ENCODE peak calls at places on chromosomes 6 and 20, in five cellular contexts. N, K, G, Z and R are unnamed samples.

GRCh38 chr6:47403801-47404200 is 73.8 kb upstream of the CD2AP start:
- DNase-seq in N (no peak), K (no peak), G (no peak), Z (no peak), R (no peak)

GRCh38 chr6:96626749-96627353 is 63.9 kb downstream of the FHL5 start:
- DNase-seq in N (no peak), K (no peak), G (no peak), Z (peak; percentile 38), R (peak; percentile 36)

GRCh38 chr6:31652925-31653724 is 664 bp upstream of the BAG6 start:
- DNase-seq in N (no peak), K (peak; percentile 90), G (peak; percentile 77), Z (no peak), R (no peak)

GRCh38 chr6:105384004-105384403 is 18.9 kb downstream of the PREP start:
- DNase-seq in N (no peak), K (no peak), G (no peak), Z (no peak), R (no peak)

GRCh38 chr20:50223321-50223995 is 32.8 kb downstream of the CEBPB start:
- DNase-seq in N (no peak), K (no peak), G (no peak), Z (no peak), R (no peak)

GRCh38 chr20:35838213-35838612 is 66.4 kb downstream of the PHF20 start:
- DNase-seq in N (no peak), K (no peak), G (no peak), Z (no peak), R (no peak)

GRCh38 chr20:37807901-37808751 is 94.8 kb upstream of the VSTM2L start:
- DNase-seq in N (no peak), K (no peak), G (no peak), Z (no peak), R (no peak)

GRCh38 chr20:51160821-51161220 is 137.9 kb upstream of the KCNG1 start:
- DNase-seq in N (no peak), K (no peak), G (no peak), Z (no peak), R (no peak)

GRCh38 chr20:32036716-32037355 is 15.2 kb upstream of the HCK start:
- DNase-seq in N (no peak), K (no peak), G (no peak), Z (peak; percentile 60), R (peak; percentile 12)

GRCh38 chr6:144190593-144190992 is 40.3 kb downstream of the STX11 start:
- DNase-seq in N (no peak), K (peak; percentile 34), G (no peak), Z (peak; percentile 59), R (peak; percentile 57)

GRCh38 chr6:85640806-85641205 is 1.9 kb downstream of the SYNCRIP start:
- DNase-seq in N (no peak), K (no peak), G (no peak), Z (no peak), R (peak; percentile 13)

GRCh38 chr20:45969712-45970634 is 2.0 kb downstream of the ZNF335 start:
- DNase-seq in N (no peak), K (no peak), G (no peak), Z (peak; percentile 70), R (peak; percentile 73)

GRCh38 chr6:40936810-40937209 is 102.2 kb downstream of the UNC5CL start:
- DNase-seq in N (peak; percentile 76), K (no peak), G (no peak), Z (peak; percentile 79), R (peak; percentile 58)

GRCh38 chr20:739736-740135 is 28.6 kb downstream of the SLC52A3 start:
- DNase-seq in N (no peak), K (no peak), G (no peak), Z (no peak), R (no peak)

GRCh38 chr20:16201191-16201590 is 372.1 kb downstream of the KIF16B start:
- DNase-seq in N (no peak), K (no peak), G (no peak), Z (no peak), R (no peak)

GRCh38 chr20:56003966-56004365 is 1.4 kb downstream of the CBLN4 start:
- DNase-seq in N (no peak), K (no peak), G (no peak), Z (no peak), R (no peak)

GRCh38 chr6:70668499-70668812 is 773 bp downstream of the SMAP1 start:
- DNase-seq in N (no peak), K (no peak), G (no peak), Z (peak; percentile 17), R (no peak)

GRCh38 chr6:87293526-87293925 is 28.9 kb upstream of the SMIM8 start:
- DNase-seq in N (no peak), K (no peak), G (no peak), Z (no peak), R (no peak)

GRCh38 chr6:149938571-149939462 is 3.0 kb upstream of the ULBP2 start:
- DNase-seq in N (no peak), K (no peak), G (no peak), Z (peak; percentile 5), R (no peak)

GRCh38 chr6:422423-423061 is 31.0 kb downstream of the IRF4 start:
- DNase-seq in N (peak; percentile 46), K (no peak), G (no peak), Z (peak; percentile 76), R (peak; percentile 94)

GRCh38 chr20:4059631-4060030 is 44.3 kb upstream of the RNF24 start:
- DNase-seq in N (no peak), K (no peak), G (no peak), Z (no peak), R (no peak)

GRCh38 chr6:119602215-119603178 is 252.9 kb upstream of the MAN1A1 start:
- DNase-seq in N (peak; percentile 53), K (no peak), G (no peak), Z (peak; percentile 63), R (peak; percentile 53)

GRCh38 chr20:933024-933423 is 16.9 kb upstream of the ANGPT4 start:
- DNase-seq in N (no peak), K (no peak), G (no peak), Z (no peak), R (no peak)

GRCh38 chr20:50318709-50319108 is 128.1 kb downstream of the CEBPB start:
- DNase-seq in N (no peak), K (no peak), G (no peak), Z (no peak), R (no peak)

GRCh38 chr6:17397764-17398194 is 4.4 kb downstream of the CAP2 start:
- DNase-seq in N (peak; percentile 40), K (no peak), G (no peak), Z (peak; percentile 85), R (no peak)

GRCh38 chr6:107601406-107601805 is 111.5 kb downstream of the SOBP start:
- DNase-seq in N (no peak), K (no peak), G (no peak), Z (no peak), R (no peak)

GRCh38 chr6:70797625-70798024 is 129.9 kb downstream of the SMAP1 start:
- DNase-seq in N (no peak), K (no peak), G (no peak), Z (no peak), R (no peak)

GRCh38 chr20:38706482-38706881 is 17.8 kb upstream of the SLC32A1 start:
- DNase-seq in N (no peak), K (no peak), G (no peak), Z (no peak), R (no peak)

GRCh38 chr6:75893058-75893775 is 144.2 kb downstream of the MYO6 start:
- DNase-seq in N (peak; percentile 28), K (no peak), G (no peak), Z (peak; percentile 80), R (peak; percentile 83)

GRCh38 chr20:63648895-63649589 is 4.2 kb downstream of the STMN3 start:
- DNase-seq in N (no peak), K (no peak), G (no peak), Z (no peak), R (no peak)
- H3K4me3 ChIP-seq in N (no peak overlapping the region), K (no peak overlapping the region), G (no peak overlapping the region), Z (no peak overlapping the region), R (no peak overlapping the region)

DNA sequence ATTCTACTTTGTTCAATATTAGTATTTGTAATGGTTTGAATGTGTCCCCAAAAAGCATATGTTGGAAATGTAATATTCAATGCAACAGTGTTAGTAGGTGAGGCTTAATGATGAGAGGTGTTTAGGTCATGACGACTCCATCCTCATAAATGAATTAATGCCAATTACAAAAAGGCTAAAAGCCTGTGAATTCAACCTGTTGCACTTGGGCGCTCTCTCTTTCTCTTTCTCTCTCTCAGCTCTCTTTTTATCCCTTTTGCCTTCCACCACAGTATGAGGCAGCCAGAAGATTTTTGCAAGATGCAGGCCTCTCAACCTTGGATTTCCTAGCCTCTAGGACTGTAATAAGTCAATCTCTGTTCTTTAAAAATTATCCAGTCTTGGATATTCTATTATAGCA is 34.6 kb downstream of the PSMB9 start:
- DNase-seq in N (no peak), K (no peak), G (no peak), Z (no peak), R (no peak)
- TF ChIP-seq CTCF in N (no peak), K (no peak), G (no peak), Z (no peak), R (no peak)

GRCh38 chr6:123801067-123801466 is 2.6 kb upstream of the NKAIN2 start:
- DNase-seq in N (no peak), K (no peak), G (no peak), Z (no peak), R (no peak)

GRCh38 chr6:123803456-123803861 is 206 bp upstream of the NKAIN2 start:
- DNase-seq in N (no peak), K (no peak), G (no peak), Z (no peak), R (no peak)

GRCh38 chr6:123803862-123804681 is at the start of gene NKAIN2:
- DNase-seq in N (no peak), K (peak; percentile 27), G (no peak), Z (no peak), R (no peak)

GRCh38 chr6:123802697-123803455 is 789 bp upstream of the NKAIN2 start:
- DNase-seq in N (peak; percentile 9), K (peak; percentile 70), G (peak; percentile 11), Z (peak; percentile 56), R (peak; percentile 89)

DNA sequence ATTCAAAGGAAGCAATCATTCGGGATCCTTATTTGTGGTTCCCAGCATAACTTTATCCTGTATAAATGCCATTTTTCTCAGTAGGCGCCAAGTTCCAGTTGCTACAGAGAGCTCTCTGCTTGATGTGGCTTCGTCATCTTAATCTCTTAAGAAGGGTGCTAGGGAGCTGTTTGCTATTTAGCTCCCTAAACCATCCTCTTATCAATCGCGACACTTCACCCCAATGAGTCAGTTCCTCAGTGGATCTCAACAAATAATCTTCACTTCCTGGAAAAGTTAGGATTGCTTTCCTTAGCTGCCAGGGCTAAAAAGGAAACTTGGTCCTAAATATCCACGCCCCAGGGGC is 1.3 kb upstream of the NKAIN2 start:
- DNase-seq in N (no peak), K (no peak), G (no peak), Z (no peak), R (no peak)
- H3K4me3 ChIP-seq in N (no peak overlapping the region), K (no peak overlapping the region), G (no peak overlapping the region), Z (peak overlapping the region; percentile 50), R (no peak overlapping the region)

DNA sequence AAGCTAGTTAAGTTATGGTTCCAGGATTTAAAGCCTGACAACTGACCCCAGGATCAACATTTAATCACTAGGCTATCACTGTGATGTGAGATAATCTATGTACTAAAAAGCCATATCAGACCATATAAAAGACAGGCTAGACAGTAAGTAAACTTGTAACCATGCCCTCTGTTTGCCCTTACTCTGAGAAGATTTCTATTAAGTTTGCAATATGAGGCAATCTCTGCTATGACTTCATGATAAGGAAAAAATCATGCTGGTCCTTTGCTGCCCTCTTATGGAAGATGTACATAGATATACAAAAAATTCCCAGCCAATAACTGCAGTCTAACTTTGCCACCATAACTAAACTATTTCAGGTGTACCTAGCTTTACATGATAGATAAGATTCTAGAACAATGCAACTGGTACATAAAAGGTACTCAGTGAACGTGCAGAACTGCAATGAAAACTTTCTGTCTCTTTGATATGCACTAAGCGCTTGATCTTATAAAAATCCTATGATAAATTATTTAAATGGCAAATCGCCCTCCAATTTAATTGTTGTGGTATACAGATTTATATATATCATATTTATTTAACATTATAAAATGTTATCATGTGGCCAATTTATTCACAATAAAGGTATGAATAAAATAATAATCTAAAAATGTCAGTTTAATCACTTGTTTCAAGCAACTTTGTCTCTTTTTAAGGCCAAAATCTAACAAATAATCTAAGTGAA is 70.5 kb downstream of the FAM217A start:
- DNase-seq in N (peak; percentile 76), K (no peak), G (no peak), Z (peak; percentile 91), R (peak; percentile 88)
- TF ChIP-seq CTCF in N (peak; percentile 44), K (peak; percentile 37), G (peak; percentile 62), Z (peak; percentile 71), R (peak; percentile 59)